ENCODE peak calls at places on chromosomes 5 and 9, in eight cellular contexts. B is GM23338, H is prostate gland, V is breast epithelium, S is stomach, E is endothelial cell of umbilical vein, L is HCT116, F is transverse colon. Q is an unnamed sample.

GRCh38 chr5:34762321-34762871 is 76.6 kb upstream of the TTC23L start:
- DNase-seq in L (no peak), F (no peak), V (no peak), B (no peak), H (no peak), E (peak; percentile 77), S (no peak), Q (no peak)

GRCh38 chr5:180825768-180826525 is 23.3 kb upstream of the MGAT1 start:
- DNase-seq in F (peak; percentile 65), V (peak; percentile 85), S (peak; percentile 88), B (no peak), L (no peak), H (peak; percentile 95), E (peak; percentile 70), Q (peak; percentile 84)

GRCh38 chr9:101365181-101365580 is 19.6 kb downstream of the BAAT start:
- DNase-seq in L (no peak), E (no peak), B (no peak), H (no peak), V (no peak), S (no peak), F (no peak), Q (no peak)

GRCh38 chr9:114031037-114031436 is 47.1 kb downstream of the AMBP start:
- DNase-seq in L (no peak), H (no peak), F (no peak), V (no peak), E (no peak), S (no peak), B (no peak), Q (no peak)

GRCh38 chr9:120402741-120403542 is 177.0 kb downstream of the CDK5RAP2 start:
- DNase-seq in B (no peak), L (peak; percentile 65), F (no peak), H (no peak), S (no peak), E (no peak), V (no peak), Q (peak; percentile 13)

GRCh38 chr9:71746023-71746752 is 22.1 kb downstream of the CEMIP2 start:
- DNase-seq in S (no peak), F (no peak), L (no peak), H (no peak), B (peak; percentile 47), V (no peak), E (no peak), Q (no peak)

GRCh38 chr9:22969350-22969979 is 522.8 kb downstream of the DMRTA1 start:
- DNase-seq in B (peak; percentile 12), F (no peak), H (no peak), V (no peak), S (no peak), L (no peak), E (no peak), Q (no peak)

GRCh38 chr9:127903557-127904475 is 4.4 kb upstream of the ST6GALNAC6 start:
- DNase-seq in F (peak; percentile 91), E (peak; percentile 47), V (no peak), H (no peak), S (peak; percentile 68), B (peak; percentile 88), L (no peak), Q (no peak)

GRCh38 chr9:124652203-124652992 is 118.7 kb downstream of the NR6A1 start:
- DNase-seq in F (no peak), H (no peak), B (no peak), V (no peak), S (no peak), L (no peak), E (no peak), Q (no peak)

GRCh38 chr9:113737414-113738271 is 138.5 kb upstream of the ZNF618 start:
- DNase-seq in L (peak; percentile 49), B (peak; percentile 92), E (peak; percentile 69), H (peak; percentile 52), V (peak; percentile 23), S (peak; percentile 63), F (peak; percentile 32), Q (peak; percentile 28)

GRCh38 chr5:160507181-160507811 is 85.6 kb downstream of the PTTG1 start:
- DNase-seq in V (no peak), H (no peak), F (no peak), L (no peak), E (no peak), B (no peak), S (no peak), Q (no peak)

DNA sequence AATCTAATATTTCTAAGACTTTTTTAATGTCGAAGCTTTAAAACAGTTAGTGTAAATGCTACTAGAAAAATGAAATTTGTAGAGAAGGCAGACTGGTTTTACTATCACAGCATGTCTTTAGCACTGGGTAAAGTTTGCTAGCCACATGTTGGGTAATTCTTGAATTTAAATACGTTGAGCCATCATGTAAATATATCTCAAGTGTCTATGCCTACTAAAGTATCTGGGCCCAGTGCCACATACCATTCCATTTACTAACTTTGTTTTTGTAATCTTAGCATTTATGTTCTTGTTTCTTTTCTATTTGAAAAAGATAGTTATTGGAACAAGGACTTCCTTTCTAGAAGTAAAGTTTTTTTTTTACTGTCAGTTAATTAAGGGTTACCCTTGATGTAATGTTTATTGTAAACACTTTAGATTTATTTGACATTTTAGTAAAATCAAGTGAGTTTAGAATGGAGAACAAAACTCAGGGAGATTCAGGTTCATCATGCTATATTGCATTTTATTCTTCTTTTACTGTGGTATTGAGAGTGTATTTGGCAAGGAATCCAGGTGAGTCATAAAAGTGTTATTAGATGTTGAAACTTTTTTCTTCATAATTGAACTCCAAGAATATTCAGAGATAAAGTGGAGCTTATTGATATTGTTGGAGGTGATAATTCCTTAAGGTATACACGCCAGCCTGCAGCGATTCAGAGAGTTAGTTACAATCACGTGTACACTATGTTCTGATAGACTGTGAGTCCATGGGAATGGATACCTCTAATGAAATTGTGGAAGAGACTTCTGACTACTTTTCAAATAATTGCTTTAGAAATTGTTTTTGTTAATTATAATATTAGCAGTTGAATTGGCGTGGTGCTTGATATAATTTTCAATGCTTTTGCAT is 182.5 kb downstream of the CCDC171 start:
- DNase-seq in F (no peak), V (no peak), H (peak; percentile 42), E (peak; percentile 84), B (no peak), S (no peak), L (no peak), Q (peak; percentile 39)
- H3K27ac ChIP-seq in F (no peak overlapping the region), V (no peak overlapping the region), H (no peak overlapping the region), E (peak overlapping the region; percentile 44), B (no peak overlapping the region), S (no peak overlapping the region), L (no peak overlapping the region), Q (no peak overlapping the region)

GRCh38 chr9:38067892-38068615 is 973 bp downstream of the SHB start:
- DNase-seq in S (no peak), H (no peak), E (no peak), V (no peak), F (no peak), L (no peak), B (peak; percentile 38), Q (no peak)

GRCh38 chr9:38068616-38068865 is 486 bp downstream of the SHB start:
- DNase-seq in L (no peak), F (peak; percentile 35), H (peak; percentile 47), E (peak; percentile 61), B (peak; percentile 51), V (no peak), S (peak; percentile 46), Q (no peak)

GRCh38 chr9:38067611-38067891 is 1.5 kb downstream of the SHB start:
- DNase-seq in S (peak; percentile 44), H (peak; percentile 20), V (no peak), E (no peak), F (peak; percentile 43), L (no peak), B (peak; percentile 43), Q (no peak)

GRCh38 chr9:38066167-38066906 is 2.7 kb downstream of the SHB start:
- DNase-seq in S (no peak), B (peak; percentile 46), E (no peak), L (no peak), V (no peak), F (no peak), H (peak; percentile 52), Q (no peak)

DNA sequence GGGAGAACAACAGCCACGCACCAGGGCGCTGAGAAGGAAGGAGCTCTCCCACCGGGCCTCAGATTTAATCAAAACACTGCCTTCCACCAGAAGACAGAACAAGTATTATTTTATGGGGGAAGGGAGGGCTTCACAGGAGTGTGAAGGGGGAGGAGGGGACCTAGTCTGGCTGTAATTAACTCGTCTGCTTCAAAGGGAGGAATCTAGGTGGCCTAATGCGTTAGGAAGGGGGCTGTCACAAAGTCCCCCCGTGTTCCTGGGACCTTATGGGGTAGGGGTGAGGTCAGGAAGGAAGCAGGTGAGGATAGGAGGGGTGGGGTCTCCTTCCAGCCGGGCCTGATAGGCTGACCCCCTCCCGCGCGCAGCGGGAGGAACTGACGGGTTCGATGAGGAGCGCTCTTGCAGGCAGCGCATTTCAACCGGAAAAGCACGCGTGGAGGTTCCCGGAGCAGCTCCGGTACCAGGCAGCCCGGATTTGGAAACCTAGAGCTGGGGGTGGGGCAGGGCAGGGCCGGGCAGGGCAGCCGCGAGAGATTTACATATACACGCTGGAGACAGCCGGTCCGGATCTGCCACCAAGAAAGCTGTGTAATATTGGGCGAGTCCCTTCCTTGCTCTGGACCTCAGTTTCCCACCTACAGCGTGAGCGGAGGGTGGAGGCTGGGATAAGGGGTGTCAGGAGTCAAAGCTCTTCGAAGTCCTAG is 2.0 kb downstream of the SHB start:
- DNase-seq in S (peak; percentile 79), L (no peak), H (peak; percentile 72), V (peak; percentile 55), E (peak; percentile 48), B (peak; percentile 45), F (peak; percentile 80), Q (no peak)
- TF ChIP-seq POLR2AphosphoS5 in S (no peak), L (no peak), H (peak; percentile 20), V (no peak), E (peak; percentile 27), B (no peak), F (peak; percentile 56), Q (no peak)

DNA sequence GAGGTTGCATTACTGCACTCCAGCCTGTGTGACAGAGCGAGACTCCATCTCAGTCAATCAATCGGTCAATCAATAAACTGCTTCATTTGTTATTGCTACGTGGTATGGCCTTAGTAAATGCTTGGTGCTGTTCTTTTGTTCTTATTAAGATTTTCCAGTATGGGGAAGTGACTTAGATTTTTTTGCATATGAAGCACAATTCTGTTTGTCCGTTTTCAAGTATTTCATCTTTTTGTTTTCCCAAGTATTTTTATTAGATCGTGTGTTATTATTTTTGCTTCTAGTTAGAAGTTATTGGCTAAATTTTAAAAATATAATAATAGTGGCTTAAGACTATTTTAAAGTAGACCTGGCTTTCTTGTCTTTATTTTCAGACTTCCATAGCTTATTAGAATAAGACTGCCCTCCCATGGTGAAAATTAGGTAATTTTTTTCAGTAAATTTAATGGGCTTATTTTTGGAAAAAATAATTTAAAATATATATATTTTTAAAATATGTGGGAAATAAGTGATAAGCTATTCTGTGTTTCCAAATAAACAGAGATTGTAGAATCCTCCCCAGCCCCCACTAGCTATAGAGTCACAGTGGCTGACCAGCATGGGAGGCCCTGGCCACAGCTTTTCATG is 14.7 kb upstream of the OMD start:
- DNase-seq in H (no peak), F (no peak), B (no peak), L (peak; percentile 3), E (peak; percentile 38), S (no peak), V (no peak), Q (no peak)
- TF ChIP-seq CTCF in H (peak; percentile 22), F (peak; percentile 48), B (no peak), L (peak; percentile 62), E (no peak), S (no peak), V (peak; percentile 19), Q (no peak)

DNA sequence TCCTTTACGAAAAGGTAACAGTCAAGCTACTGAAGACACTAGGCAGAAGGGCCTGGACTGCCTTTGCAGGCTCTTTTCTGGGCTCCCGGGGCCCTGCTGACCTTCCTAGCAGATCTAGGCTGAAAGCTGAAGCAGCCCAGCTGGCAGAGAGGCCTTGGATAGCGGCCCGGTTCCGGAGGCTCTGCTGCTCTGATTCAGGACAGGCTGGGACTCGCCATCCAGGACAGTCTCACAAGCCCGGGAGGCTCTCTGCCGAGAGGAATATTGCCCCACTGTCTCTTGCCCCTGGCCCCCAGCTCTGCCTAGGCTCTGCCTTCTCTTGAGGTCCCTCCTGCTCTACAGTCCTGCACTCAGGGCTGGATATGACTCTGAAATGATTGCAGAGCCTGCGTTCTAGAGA is 67.8 kb downstream of the PSD2 start:
- DNase-seq in E (no peak), B (no peak), V (peak; percentile 56), H (peak; percentile 82), L (no peak), F (peak; percentile 24), S (no peak), Q (no peak)
- H3K27ac ChIP-seq in E (no peak overlapping the region), B (no peak overlapping the region), V (peak overlapping the region; percentile 36), H (peak overlapping the region; percentile 31), L (no peak overlapping the region), F (no peak overlapping the region), S (no peak overlapping the region), Q (no peak overlapping the region)

Q was measured in Panc1.